ENCODE peak calls at places on chromosomes 5 and 9, in seven cellular contexts. M is CD4-positive, CD25-positive, alpha-beta regulatory T cell; F is colonic mucosa; B is CD4-positive, alpha-beta memory T cell; Z is neuronal stem cell; Q is H1; H is endodermal cell. J is an unnamed sample. For H3K9me3, the result is how much of the 10 kb centered on the place peaks cover.

GRCh38 chr9:123335227-123335985 is 20.6 kb upstream of the CRB2 start:
- DNase-seq in B (no peak), M (no peak), H (peak), Z (no peak), F (no peak), Q (no peak), J (no peak)

GRCh38 chr9:21996858-21997257 is 2.3 kb downstream of the CDKN2B-AS1 start:
- DNase-seq in B (no peak), H (no peak), F (no peak), Z (no peak), Q (no peak), M (no peak), J (no peak)

GRCh38 chr5:136174021-136174659 is 18.8 kb downstream of the SMIM32 start:
- DNase-seq in H (no peak), Q (no peak), Z (no peak), B (peak), F (no peak), M (no peak), J (no peak)

GRCh38 chr9:14939378-14939777 is 29.1 kb upstream of the FREM1 start:
- DNase-seq in M (no peak), H (no peak), Z (no peak), F (no peak), B (no peak), Q (no peak), J (no peak)

GRCh38 chr5:147740864-147741263 is 41.7 kb downstream of the JAKMIP2 start:
- DNase-seq in H (no peak), Q (no peak), M (no peak), F (no peak), Z (no peak), B (no peak), J (no peak)

GRCh38 chr9:137705906-137706305 is 87.1 kb downstream of the EHMT1 start:
- DNase-seq in H (no peak), B (no peak), M (no peak), Q (no peak), Z (no peak), F (no peak), J (no peak)

GRCh38 chr5:37950436-37950835 is 110.6 kb upstream of the GDNF start:
- DNase-seq in B (no peak), Z (no peak), H (no peak), M (no peak), Q (no peak), F (no peak), J (no peak)

GRCh38 chr9:34171753-34172535 is 6.9 kb upstream of the UBAP1 start:
- DNase-seq in M (no peak), F (no peak), H (no peak), Q (no peak), Z (no peak), B (peak), J (no peak)

GRCh38 chr5:132022737-132023136 is 11.3 kb upstream of the ACSL6 start:
- DNase-seq in H (no peak), M (no peak), Q (no peak), Z (no peak), B (no peak), F (no peak), J (no peak)

GRCh38 chr5:21810737-21811316 is 1042.3 kb downstream of the CDH12 start:
- DNase-seq in Z (peak), B (no peak), H (no peak), M (no peak), F (no peak), Q (no peak), J (no peak)

GRCh38 chr5:155307219-155307618 is 293.7 kb downstream of the KIF4B start:
- DNase-seq in M (no peak), Q (no peak), F (no peak), H (no peak), B (no peak), Z (no peak), J (no peak)

GRCh38 chr9:134413890-134414731 is 87.9 kb downstream of the RXRA start:
- DNase-seq in F (no peak), H (no peak), B (no peak), Q (no peak), M (no peak), Z (no peak), J (peak)

GRCh38 chr9:14320272-14321245 is 6.6 kb upstream of the NFIB start:
- DNase-seq in M (no peak), B (no peak), Q (no peak), H (no peak), F (peak), Z (no peak), J (no peak)

GRCh38 chr9:127136880-127137639 is 14.6 kb upstream of the ANGPTL2 start:
- DNase-seq in B (no peak), M (no peak), Z (no peak), H (no peak), Q (no peak), F (no peak), J (no peak)

GRCh38 chr5:103475629-103476240 is 86.9 kb downstream of the NUDT12 start:
- DNase-seq in H (no peak), Z (peak), Q (no peak), M (no peak), B (peak), F (no peak), J (no peak)

GRCh38 chr5:92780057-92780456 is 801.0 kb downstream of the NR2F1-AS1 start:
- DNase-seq in Z (no peak), H (peak), B (no peak), F (no peak), Q (no peak), M (no peak), J (no peak)

GRCh38 chr9:74517188-74517587 is 20.1 kb downstream of the RORB start:
- DNase-seq in Z (no peak), M (no peak), F (no peak), B (no peak), Q (no peak), H (no peak), J (no peak)

GRCh38 chr5:96124589-96124988 is 162.9 kb upstream of the ELL2 start:
- DNase-seq in B (no peak), Q (no peak), H (no peak), F (no peak), M (no peak), Z (no peak), J (no peak)
- H3K27ac ChIP-seq in B (no peak), Q (no peak), H (no peak), F (no peak), M (no peak), Z (no peak), J (peak)

DNA sequence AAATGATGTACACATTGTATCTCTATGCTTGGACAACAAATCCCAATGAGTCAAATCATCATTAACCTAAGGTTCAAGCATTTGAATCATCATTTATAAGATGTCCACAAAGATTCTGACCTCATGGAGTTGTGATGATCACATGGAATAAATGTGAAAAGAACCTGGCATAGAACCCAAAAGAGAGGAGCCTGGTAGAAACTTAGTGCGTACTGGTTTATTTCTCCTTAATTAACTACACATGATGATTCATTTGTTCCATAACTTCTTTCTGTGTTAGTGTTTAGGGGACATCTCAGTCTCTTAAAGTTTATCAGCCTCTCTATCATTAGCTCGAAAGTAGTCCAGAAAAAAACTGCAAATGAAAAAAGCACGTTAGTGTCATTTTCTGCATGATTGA is 411.6 kb downstream of the BRINP1 start:
- DNase-seq in M (no peak), Z (no peak), H (no peak), F (no peak), Q (no peak), B (no peak), J (no peak)
- H3K9me3 ChIP-seq in M (under half), Z (under half), H (under half), F (under half), Q (under half), B (under half), J (under half)

GRCh38 chr5:55384072-55384471 is 76.3 kb downstream of the MTREX start:
- DNase-seq in H (no peak), F (no peak), Q (no peak), B (no peak), M (no peak), Z (no peak), J (no peak)
- H3K27ac ChIP-seq in H (no peak), F (no peak), Q (no peak), B (no peak), M (peak), Z (no peak), J (no peak)

GRCh38 chr5:2369178-2369577 is 382.3 kb downstream of the IRX2 start:
- DNase-seq in Q (no peak), B (no peak), Z (no peak), M (no peak), F (no peak), H (no peak), J (no peak)
- H3K9me3 ChIP-seq in Q (under half), B (under half), Z (under half), M (under half), F (under half), H (under half), J (under half)